ENCODE peak calls at places on chromosomes 7 and 10, in seven cellular contexts. One of them, this sample, is unnamed.

GRCh38 chr7:55187701-55188491 is 169.1 kb downstream of the EGFR start:
- DNase-seq in dermis microvascular lymphatic vessel endothelial cell: peak
- DNase-seq in NCI-H146: no peak
- DNase-seq in GM23338: no peak
- DNase-seq in renal cortical epithelial cell: no peak
- DNase-seq in progenitor cell of endocrine pancreas: no peak
- DNase-seq in Kasumi-1: no peak
- DNase-seq in this sample: no peak

GRCh38 chr7:148921806-148922205 is 37.7 kb upstream of the EZH2 start:
- DNase-seq in dermis microvascular lymphatic vessel endothelial cell: no peak
- DNase-seq in NCI-H146: no peak
- DNase-seq in GM23338: no peak
- DNase-seq in renal cortical epithelial cell: no peak
- DNase-seq in progenitor cell of endocrine pancreas: no peak
- DNase-seq in Kasumi-1: no peak
- DNase-seq in this sample: no peak

GRCh38 chr7:157859915-157860314 is 523.1 kb downstream of the DNAJB6 start:
- DNase-seq in dermis microvascular lymphatic vessel endothelial cell: no peak
- DNase-seq in NCI-H146: no peak
- DNase-seq in GM23338: no peak
- DNase-seq in renal cortical epithelial cell: no peak
- DNase-seq in progenitor cell of endocrine pancreas: no peak
- DNase-seq in Kasumi-1: no peak
- DNase-seq in this sample: no peak

GRCh38 chr7:18201349-18201748 is 173.7 kb upstream of the PRPS1L1 start:
- DNase-seq in dermis microvascular lymphatic vessel endothelial cell: no peak
- DNase-seq in NCI-H146: no peak
- DNase-seq in GM23338: no peak
- DNase-seq in renal cortical epithelial cell: no peak
- DNase-seq in progenitor cell of endocrine pancreas: no peak
- DNase-seq in Kasumi-1: no peak
- DNase-seq in this sample: peak

GRCh38 chr10:27192284-27192683 is 37.1 kb downstream of the MASTL start:
- DNase-seq in dermis microvascular lymphatic vessel endothelial cell: peak
- DNase-seq in NCI-H146: no peak
- DNase-seq in GM23338: no peak
- DNase-seq in renal cortical epithelial cell: peak
- DNase-seq in progenitor cell of endocrine pancreas: no peak
- DNase-seq in Kasumi-1: no peak
- DNase-seq in this sample: peak

GRCh38 chr7:18610331-18610948 is 114.9 kb downstream of the HDAC9 start:
- DNase-seq in dermis microvascular lymphatic vessel endothelial cell: peak
- DNase-seq in NCI-H146: peak
- DNase-seq in GM23338: peak
- DNase-seq in renal cortical epithelial cell: peak
- DNase-seq in progenitor cell of endocrine pancreas: peak
- DNase-seq in Kasumi-1: no peak
- DNase-seq in this sample: peak

GRCh38 chr7:152893801-152894294 is 134.3 kb downstream of the ACTR3B start:
- DNase-seq in dermis microvascular lymphatic vessel endothelial cell: no peak
- DNase-seq in NCI-H146: no peak
- DNase-seq in GM23338: peak
- DNase-seq in renal cortical epithelial cell: no peak
- DNase-seq in progenitor cell of endocrine pancreas: no peak
- DNase-seq in Kasumi-1: no peak
- DNase-seq in this sample: no peak

GRCh38 chr7:100726998-100727761 is 6.2 kb upstream of the ZAN start:
- DNase-seq in dermis microvascular lymphatic vessel endothelial cell: no peak
- DNase-seq in NCI-H146: no peak
- DNase-seq in GM23338: no peak
- DNase-seq in renal cortical epithelial cell: no peak
- DNase-seq in progenitor cell of endocrine pancreas: no peak
- DNase-seq in Kasumi-1: no peak
- DNase-seq in this sample: no peak

GRCh38 chr7:92603089-92603445 is 12.9 kb upstream of the FAM133B start:
- DNase-seq in dermis microvascular lymphatic vessel endothelial cell: no peak
- DNase-seq in NCI-H146: no peak
- DNase-seq in GM23338: no peak
- DNase-seq in renal cortical epithelial cell: no peak
- DNase-seq in progenitor cell of endocrine pancreas: no peak
- DNase-seq in Kasumi-1: no peak
- DNase-seq in this sample: no peak

GRCh38 chr7:40880581-40880980 is 745.8 kb downstream of the SUGCT start:
- DNase-seq in dermis microvascular lymphatic vessel endothelial cell: peak
- DNase-seq in NCI-H146: no peak
- DNase-seq in GM23338: no peak
- DNase-seq in renal cortical epithelial cell: peak
- DNase-seq in progenitor cell of endocrine pancreas: no peak
- DNase-seq in Kasumi-1: no peak
- DNase-seq in this sample: no peak

GRCh38 chr10:89600041-89600440 is 45.0 kb downstream of the PANK1 start:
- DNase-seq in dermis microvascular lymphatic vessel endothelial cell: no peak
- DNase-seq in NCI-H146: no peak
- DNase-seq in GM23338: no peak
- DNase-seq in renal cortical epithelial cell: peak
- DNase-seq in progenitor cell of endocrine pancreas: no peak
- DNase-seq in Kasumi-1: no peak
- DNase-seq in this sample: no peak

GRCh38 chr10:48251152-48251524 is 23.4 kb downstream of the FRMPD2 start:
- DNase-seq in dermis microvascular lymphatic vessel endothelial cell: no peak
- DNase-seq in NCI-H146: no peak
- DNase-seq in GM23338: no peak
- DNase-seq in renal cortical epithelial cell: peak
- DNase-seq in progenitor cell of endocrine pancreas: no peak
- DNase-seq in Kasumi-1: no peak
- DNase-seq in this sample: no peak

GRCh38 chr10:31321396-31321941 is 2.5 kb downstream of the ZEB1 start:
- DNase-seq in dermis microvascular lymphatic vessel endothelial cell: peak
- DNase-seq in NCI-H146: no peak
- DNase-seq in GM23338: peak
- DNase-seq in renal cortical epithelial cell: peak
- DNase-seq in progenitor cell of endocrine pancreas: no peak
- DNase-seq in Kasumi-1: no peak
- DNase-seq in this sample: no peak

GRCh38 chr7:36119005-36119711 is 33.9 kb upstream of the EEPD1 start:
- DNase-seq in dermis microvascular lymphatic vessel endothelial cell: peak
- DNase-seq in NCI-H146: no peak
- DNase-seq in GM23338: no peak
- DNase-seq in renal cortical epithelial cell: peak
- DNase-seq in progenitor cell of endocrine pancreas: no peak
- DNase-seq in Kasumi-1: peak
- DNase-seq in this sample: peak

GRCh38 chr7:74627699-74628411 is 29.7 kb upstream of the GTF2I start:
- DNase-seq in dermis microvascular lymphatic vessel endothelial cell: no peak
- DNase-seq in NCI-H146: peak
- DNase-seq in GM23338: peak
- DNase-seq in renal cortical epithelial cell: peak
- DNase-seq in progenitor cell of endocrine pancreas: no peak
- DNase-seq in Kasumi-1: no peak
- DNase-seq in this sample: no peak

GRCh38 chr10:69515699-69516547 is 57.3 kb downstream of the NEUROG3 start:
- DNase-seq in dermis microvascular lymphatic vessel endothelial cell: peak
- DNase-seq in NCI-H146: peak
- DNase-seq in GM23338: peak
- DNase-seq in renal cortical epithelial cell: peak
- DNase-seq in progenitor cell of endocrine pancreas: peak
- DNase-seq in Kasumi-1: peak
- DNase-seq in this sample: peak